ENCODE peak calls at places on chromosomes 6 and 20, in four cellular contexts. O, V, M and E are unnamed samples. For H3K9me3, the result is how much of the 10 kb centered on the place peaks cover.

GRCh38 chr6:112618796-112619195 is 271.7 kb downstream of the RFPL4B start:
- DNase-seq in V (no peak), O (no peak), M (no peak), E (no peak)

GRCh38 chr6:82917346-82918064 is 148.1 kb downstream of the UBE3D start:
- DNase-seq in V (no peak), O (no peak), M (no peak), E (no peak)

GRCh38 chr6:159259726-159260125 is 90.5 kb downstream of the FNDC1 start:
- DNase-seq in O (no peak), M (no peak), V (no peak), E (no peak)

GRCh38 chr6:134732761-134733160 is 217.1 kb downstream of the ALDH8A1 start:
- DNase-seq in M (no peak), O (no peak), V (no peak), E (no peak)

GRCh38 chr6:31834367-31834703 is 6.8 kb downstream of the HSPA1B start:
- DNase-seq in V (no peak), O (peak), M (peak), E (peak)

GRCh38 chr6:158837684-158838625 is 18.8 kb upstream of the EZR start:
- DNase-seq in O (no peak), V (no peak), M (peak), E (no peak)

GRCh38 chr6:27962506-27962905 is 5.5 kb downstream of the OR2B6 start:
- DNase-seq in O (no peak), V (no peak), M (no peak), E (peak)

GRCh38 chr6:136668571-136668970 is 118.3 kb upstream of the MAP7 start:
- DNase-seq in O (no peak), M (no peak), V (no peak), E (no peak)

GRCh38 chr20:37538003-37538402 is 10.3 kb upstream of the BLCAP start:
- DNase-seq in O (no peak), V (no peak), M (peak), E (no peak)

DNA sequence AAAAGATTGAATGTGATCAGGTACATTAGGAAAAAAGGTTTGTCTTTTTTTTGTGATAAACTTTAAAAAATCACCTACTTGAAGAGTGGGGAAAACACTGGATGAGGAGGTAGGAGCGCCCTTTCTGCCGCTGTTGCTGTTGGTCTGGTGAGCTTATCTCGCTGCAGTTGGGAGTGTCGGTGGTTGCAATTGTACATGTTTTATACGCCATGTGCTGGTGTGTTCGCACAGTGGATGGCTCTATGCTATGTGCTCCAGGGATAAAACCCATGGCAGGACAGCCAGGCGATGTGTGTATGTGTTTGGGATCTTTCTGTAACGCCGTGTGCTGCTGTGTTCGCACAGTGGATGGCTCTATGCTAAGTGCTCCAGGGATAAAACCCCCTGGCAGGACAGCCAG is 1.7 kb downstream of the SLC22A3 start:
- DNase-seq in O (no peak), M (no peak), V (no peak), E (peak)
- H3K4me3 ChIP-seq in O (peak), M (no peak), V (no peak), E (no peak)

DNA sequence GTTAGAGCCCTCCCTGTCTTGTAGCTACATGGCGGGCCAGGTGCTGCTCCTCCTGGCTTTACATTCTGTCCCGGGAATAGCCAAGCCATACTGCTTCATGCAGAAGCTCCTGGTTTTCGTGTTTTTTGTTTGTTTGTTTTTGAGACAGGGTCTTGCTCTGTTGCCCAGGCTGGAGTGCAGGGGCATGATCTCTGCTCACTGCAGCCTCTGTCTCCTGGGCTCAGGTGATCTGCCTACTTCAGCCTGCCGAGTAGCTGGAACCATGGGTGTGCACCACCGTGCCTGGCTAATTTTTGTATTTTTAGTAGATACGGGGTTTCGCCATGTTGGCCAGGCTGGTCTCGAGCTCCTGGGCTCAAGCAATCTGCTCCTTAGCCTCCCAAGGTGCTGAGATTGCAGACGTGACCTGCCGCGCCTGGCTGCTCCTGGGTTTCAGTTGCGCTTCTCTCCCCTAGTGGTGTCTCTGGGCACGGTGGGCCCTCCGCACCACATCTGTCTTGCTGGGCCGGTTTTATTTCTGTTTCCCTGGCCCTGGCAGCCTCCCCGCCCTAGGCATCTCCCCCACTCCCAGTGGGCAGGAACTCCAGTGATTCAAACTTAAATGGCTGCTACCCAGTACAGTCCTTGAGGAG is 12.9 kb downstream of the CDYL start:
- DNase-seq in M (no peak), V (no peak), O (no peak), E (peak)
- H3K9me3 ChIP-seq in M (under half), V (under half), O (under half), E (under half)

GRCh38 chr6:107267634-107268033 is 152.3 kb upstream of the BEND3 start:
- DNase-seq in M (no peak), O (no peak), V (no peak), E (no peak)
- TF ChIP-seq CTCF in M (no peak), O (no peak), V (no peak), E (no peak)

GRCh38 chr6:15441982-15442381 is 196.1 kb downstream of the JARID2 start:
- DNase-seq in O (no peak), M (no peak), V (no peak), E (no peak)
- H3K4me3 ChIP-seq in O (no peak), M (no peak), V (no peak), E (no peak)

DNA sequence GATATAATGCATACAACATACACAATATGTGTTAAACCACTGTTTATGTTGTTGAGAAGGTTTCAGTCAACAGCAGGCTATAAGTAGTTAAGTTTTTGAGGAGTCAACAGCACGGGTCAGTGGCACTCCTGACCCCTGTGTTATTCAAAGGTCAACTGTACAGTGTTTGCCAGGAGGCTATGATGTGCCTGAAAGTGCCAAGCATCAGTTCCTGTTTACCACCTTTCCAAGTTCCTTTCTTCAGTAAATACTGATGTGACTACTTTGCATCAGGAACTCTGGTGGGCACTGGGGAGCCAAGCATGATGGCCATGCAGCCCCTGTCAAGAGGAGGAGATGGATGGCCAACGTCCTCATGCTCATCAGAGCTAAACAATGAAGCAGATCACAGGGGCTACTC is 224.4 kb upstream of the EXOC2 start:
- DNase-seq in M (no peak), V (no peak), O (no peak), E (no peak)
- H3K9me3 ChIP-seq in M (under half), V (under half), O (under half), E (under half)

DNA sequence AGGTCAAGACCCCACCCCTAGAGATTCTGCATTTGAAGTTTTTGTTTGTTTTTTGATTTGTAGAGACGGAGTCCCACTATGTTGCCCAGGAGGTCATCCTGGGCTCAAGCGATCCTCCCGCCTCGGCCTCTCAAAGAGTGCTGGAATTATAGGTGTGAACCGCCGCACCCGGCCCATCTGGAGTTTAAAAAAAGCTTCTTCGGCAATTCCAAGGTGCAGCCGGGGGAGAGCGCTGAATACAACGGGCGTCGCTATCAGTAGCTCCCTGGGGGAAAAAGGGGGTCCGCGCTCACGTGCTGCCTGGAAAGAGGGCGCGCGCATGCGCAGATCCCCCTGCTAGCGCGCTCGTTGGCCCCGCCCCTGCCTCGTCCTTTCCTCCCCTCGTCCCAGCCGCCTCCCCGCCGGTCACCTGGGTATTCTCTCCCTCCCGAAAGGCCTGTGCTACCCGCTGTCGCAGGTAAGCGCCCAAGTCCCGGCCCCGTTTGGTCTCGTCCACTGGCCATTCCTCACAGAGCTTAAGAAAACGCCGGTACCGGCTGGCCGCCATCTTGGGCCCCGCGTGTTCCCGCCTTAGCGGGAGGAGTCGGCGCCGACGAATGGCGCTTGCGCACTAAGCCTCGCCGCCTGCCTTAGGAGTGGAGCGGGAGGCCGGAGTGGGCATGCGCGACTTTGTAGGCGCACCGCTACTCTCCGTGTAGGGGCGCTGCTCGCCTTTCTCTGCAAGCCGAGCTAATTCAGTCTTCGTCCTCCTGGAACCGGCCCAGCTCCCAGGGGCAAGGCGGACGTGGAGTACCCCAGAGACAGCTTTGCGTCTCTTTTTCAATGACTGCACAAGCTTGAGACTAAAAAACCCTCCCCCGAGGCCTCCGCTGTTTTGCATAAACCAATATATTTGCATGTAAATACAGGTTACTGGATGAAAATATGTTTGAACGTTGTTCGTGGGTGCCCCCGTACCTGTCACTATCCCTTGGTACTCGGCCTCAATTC is at the start of gene UQCC2:
- DNase-seq in M (peak), O (peak), V (peak), E (peak)
- TF ChIP-seq CTCF in M (peak), O (peak), V (peak), E (peak)

GRCh38 chr20:60804918-60805631 is 447.0 kb upstream of the CDH4 start:
- DNase-seq in M (peak), V (no peak), O (no peak), E (no peak)
- H3K4me3 ChIP-seq in M (no peak), V (no peak), O (no peak), E (no peak)

DNA sequence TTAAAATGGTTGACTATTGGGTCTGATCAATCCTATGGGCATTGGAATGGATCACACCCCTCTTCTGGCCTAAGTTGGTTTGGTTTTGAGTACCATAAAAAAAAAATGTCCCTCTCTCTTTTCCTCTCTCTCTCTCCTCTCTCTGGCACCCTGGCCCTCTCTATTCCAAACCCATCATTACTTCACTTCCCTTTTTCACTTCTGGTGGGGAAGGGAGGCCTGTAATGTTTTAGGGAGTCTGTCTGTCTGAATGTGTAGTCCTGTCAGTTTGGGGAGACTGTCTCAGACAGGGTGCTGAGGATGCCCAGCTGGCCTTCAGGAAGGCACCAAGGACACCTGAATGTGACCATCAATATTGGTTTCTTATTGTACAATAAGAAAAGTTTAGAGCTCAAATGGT is 165.8 kb downstream of the CD24 start:
- DNase-seq in V (no peak), M (no peak), O (no peak), E (no peak)
- H3K9me3 ChIP-seq in V (under half), M (under half), O (half or more), E (half or more)

GRCh38 chr6:33607784-33608161 is 13.3 kb upstream of the ITPR3 start:
- DNase-seq in V (no peak), O (peak), M (no peak), E (peak)
- TF ChIP-seq CTCF in V (peak), O (no peak), M (peak), E (no peak)

GRCh38 chr6:41636803-41637178 is 1.5 kb upstream of the MDFI start:
- DNase-seq in O (peak), M (peak), V (no peak), E (no peak)

GRCh38 chr6:41638801-41639555 is 710 bp downstream of the MDFI start:
- DNase-seq in V (no peak), O (no peak), M (peak), E (no peak)

GRCh38 chr6:41639556-41640371 is 1.5 kb downstream of the MDFI start:
- DNase-seq in M (no peak), O (no peak), V (no peak), E (no peak)

GRCh38 chr6:41637179-41638001 is 878 bp upstream of the MDFI start:
- DNase-seq in V (no peak), M (peak), O (peak), E (no peak)

GRCh38 chr6:41638002-41638800 is at the start of gene MDFI:
- DNase-seq in O (no peak), M (peak), V (no peak), E (no peak)
- H3K4me3 ChIP-seq in O (peak), M (peak), V (no peak), E (no peak)